ENCODE peak calls at places on chromosomes 2 and 18, in six cellular contexts. N, S, D, V, K and G are unnamed samples.

GRCh38 chr18:35861367-35862114 is 110.9 kb upstream of the RMP24 start:
- DNase-seq in N (no peak), S (no peak), D (no peak), V (no peak), K (no peak), G (no peak)

GRCh38 chr18:37435996-37436395 is 129.6 kb downstream of the CELF4 start:
- DNase-seq in N (no peak), S (no peak), D (no peak), V (no peak), K (no peak), G (peak)

GRCh38 chr2:154427453-154427852 is 271.0 kb upstream of the KCNJ3 start:
- DNase-seq in N (no peak), S (no peak), D (no peak), V (no peak), K (no peak), G (no peak)

GRCh38 chr2:11777066-11777782 is 30.8 kb downstream of the LPIN1 start:
- DNase-seq in N (no peak), S (no peak), D (no peak), V (no peak), K (peak), G (no peak)

GRCh38 chr2:54728669-54729120 is 5.2 kb downstream of the EML6 start:
- DNase-seq in N (no peak), S (peak), D (peak), V (no peak), K (peak), G (peak)

GRCh38 chr2:86143926-86144685 is 38.1 kb downstream of the PTCD3 start:
- DNase-seq in N (no peak), S (no peak), D (no peak), V (no peak), K (no peak), G (no peak)

GRCh38 chr2:234881413-234882241 is 70.2 kb upstream of the SH3BP4 start:
- DNase-seq in N (peak), S (peak), D (peak), V (peak), K (peak), G (peak)

GRCh38 chr2:12455626-12456025 is 261.1 kb upstream of the TRIB2 start:
- DNase-seq in N (no peak), S (no peak), D (no peak), V (no peak), K (no peak), G (peak)

GRCh38 chr2:28869494-28870145 is 489 bp downstream of the TRMT61B start:
- DNase-seq in N (peak), S (no peak), D (no peak), V (peak), K (peak), G (peak)

GRCh38 chr2:19886261-19886660 is 15.5 kb downstream of the TTC32 start:
- DNase-seq in N (no peak), S (no peak), D (no peak), V (no peak), K (no peak), G (peak)

GRCh38 chr2:17539993-17540812 is at the start of gene VSNL1:
- DNase-seq in N (peak), S (peak), D (no peak), V (peak), K (peak), G (peak)

GRCh38 chr2:216348909-216349308 is 23.4 kb downstream of the MARCHF4 start:
- DNase-seq in N (no peak), S (no peak), D (peak), V (no peak), K (no peak), G (peak)

GRCh38 chr2:54665436-54665856 is 58.0 kb upstream of the EML6 start:
- DNase-seq in N (peak), S (peak), D (peak), V (peak), K (peak), G (peak)

GRCh38 chr2:169141713-169142352 is 72.5 kb downstream of the DHRS9 start:
- DNase-seq in N (peak), S (peak), D (peak), V (peak), K (peak), G (peak)

GRCh38 chr2:88253375-88253774 is 83.2 kb downstream of the THNSL2 start:
- DNase-seq in N (no peak), S (no peak), D (no peak), V (no peak), K (no peak), G (no peak)

GRCh38 chr2:142280846-142281245 is 150.0 kb upstream of the LRP1B start:
- DNase-seq in N (peak), S (no peak), D (no peak), V (peak), K (no peak), G (no peak)

GRCh38 chr2:236659758-236660150 is 90.1 kb downstream of the ACKR3 start:
- DNase-seq in N (no peak), S (no peak), D (peak), V (no peak), K (peak), G (peak)

GRCh38 chr2:38748857-38749804 is 2.0 kb downstream of the SRSF7 start:
- DNase-seq in N (no peak), S (no peak), D (no peak), V (no peak), K (no peak), G (peak)

GRCh38 chr2:71811726-71812125 is 335.9 kb downstream of the CYP26B1 start:
- DNase-seq in N (no peak), S (no peak), D (no peak), V (no peak), K (no peak), G (no peak)

GRCh38 chr2:132715554-132715953 is 45.5 kb upstream of the LYPD1 start:
- DNase-seq in N (no peak), S (no peak), D (no peak), V (no peak), K (no peak), G (no peak)

GRCh38 chr2:235274010-235274409 is 219.8 kb upstream of the AGAP1 start:
- DNase-seq in N (no peak), S (no peak), D (no peak), V (no peak), K (no peak), G (no peak)

GRCh38 chr2:12338946-12339697 is 377.6 kb upstream of the TRIB2 start:
- DNase-seq in N (no peak), S (no peak), D (no peak), V (no peak), K (no peak), G (no peak)

GRCh38 chr2:196444442-196444841 is 195.1 kb upstream of the CCDC150 start:
- DNase-seq in N (no peak), S (no peak), D (no peak), V (no peak), K (no peak), G (no peak)

GRCh38 chr2:17643031-17643615 is 102.6 kb downstream of the VSNL1 start:
- DNase-seq in N (no peak), S (peak), D (peak), V (no peak), K (peak), G (peak)

GRCh38 chr2:128318776-128319456 is at the start of gene HS6ST1:
- DNase-seq in N (peak), S (peak), D (peak), V (peak), K (peak), G (peak)

GRCh38 chr2:182951948-182952663 is 85.7 kb upstream of the FRZB start:
- DNase-seq in N (no peak), S (no peak), D (no peak), V (no peak), K (no peak), G (no peak)

GRCh38 chr18:51083398-51083797 is 53.4 kb downstream of the SMAD4 start:
- DNase-seq in N (no peak), S (no peak), D (no peak), V (no peak), K (no peak), G (no peak)

GRCh38 chr18:51078026-51078425 is 48.0 kb downstream of the SMAD4 start:
- DNase-seq in N (no peak), S (no peak), D (no peak), V (no peak), K (no peak), G (no peak)

GRCh38 chr18:51088410-51088809 is 58.4 kb downstream of the SMAD4 start:
- DNase-seq in N (no peak), S (no peak), D (no peak), V (no peak), K (no peak), G (no peak)

GRCh38 chr18:51077217-51077616 is 47.2 kb downstream of the SMAD4 start:
- DNase-seq in N (no peak), S (no peak), D (no peak), V (no peak), K (no peak), G (peak)

DNA sequence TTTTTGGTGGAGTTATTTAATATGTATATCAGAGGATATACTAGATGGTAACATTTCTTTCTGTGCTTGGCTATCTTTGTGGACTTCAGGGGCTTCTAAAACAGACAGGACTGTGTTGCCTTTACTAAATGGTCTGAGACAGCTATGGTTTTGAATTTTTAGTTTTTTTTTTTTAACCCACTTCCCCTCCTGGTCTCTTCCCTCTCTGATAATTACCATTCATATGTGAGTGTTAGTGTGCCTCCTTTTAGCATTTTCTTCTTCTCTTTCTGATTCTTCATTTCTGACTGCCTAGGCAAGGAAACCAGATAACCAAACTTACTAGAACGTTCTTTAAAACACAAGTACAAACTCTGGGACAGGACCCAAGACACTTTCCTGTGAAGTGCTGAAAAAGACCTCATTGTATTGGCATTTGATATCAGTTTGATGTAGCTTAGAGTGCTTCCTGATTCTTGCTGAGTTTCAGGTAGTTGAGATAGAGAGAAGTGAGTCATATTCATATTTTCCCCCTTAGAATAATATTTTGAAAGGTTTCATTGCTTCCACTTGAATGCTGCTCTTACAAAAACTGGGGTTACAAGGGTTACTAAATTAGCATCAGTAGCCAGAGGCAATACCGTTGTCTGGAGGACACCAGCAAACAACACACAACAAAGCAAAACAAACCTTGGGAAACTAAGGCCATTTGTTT is 52.7 kb downstream of the SMAD4 start:
- DNase-seq in N (no peak), S (peak), D (no peak), V (no peak), K (no peak), G (no peak)
- TF ChIP-seq EZH2phosphoT487 in N (no peak), S (no peak), D (no peak), V (no peak), K (no peak), G (no peak)

DNA sequence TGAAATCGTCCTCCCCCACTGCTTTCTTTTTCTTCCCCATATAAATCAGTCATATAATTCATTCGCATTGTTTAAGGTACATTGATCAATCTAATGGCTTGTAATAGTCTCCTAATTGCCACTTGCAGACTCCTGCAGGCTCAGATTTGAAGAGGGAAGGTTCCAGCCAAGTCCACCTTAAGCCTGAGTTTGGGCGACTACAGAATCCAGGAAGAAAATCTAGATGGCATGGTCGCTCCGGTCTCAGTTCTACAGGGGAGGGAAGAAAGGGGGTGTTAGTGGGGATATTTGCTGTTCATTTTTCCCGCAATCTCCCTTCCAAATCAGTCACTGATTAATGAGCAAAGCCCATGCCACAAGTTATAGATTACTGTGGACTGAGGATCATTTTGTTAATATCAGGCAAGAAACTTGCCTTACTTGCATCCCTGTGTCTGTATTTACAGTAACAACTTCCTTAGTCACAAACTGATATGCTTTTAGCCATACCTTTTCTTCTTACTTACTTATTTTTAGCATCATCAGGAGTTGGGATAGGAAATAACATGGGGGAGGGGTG is 5.5 kb upstream of the SP9 start:
- DNase-seq in N (no peak), S (no peak), D (no peak), V (no peak), K (no peak), G (no peak)
- TF ChIP-seq EZH2 in N (peak), S (no peak), D (no peak), V (peak), K (peak), G (peak)

DNA sequence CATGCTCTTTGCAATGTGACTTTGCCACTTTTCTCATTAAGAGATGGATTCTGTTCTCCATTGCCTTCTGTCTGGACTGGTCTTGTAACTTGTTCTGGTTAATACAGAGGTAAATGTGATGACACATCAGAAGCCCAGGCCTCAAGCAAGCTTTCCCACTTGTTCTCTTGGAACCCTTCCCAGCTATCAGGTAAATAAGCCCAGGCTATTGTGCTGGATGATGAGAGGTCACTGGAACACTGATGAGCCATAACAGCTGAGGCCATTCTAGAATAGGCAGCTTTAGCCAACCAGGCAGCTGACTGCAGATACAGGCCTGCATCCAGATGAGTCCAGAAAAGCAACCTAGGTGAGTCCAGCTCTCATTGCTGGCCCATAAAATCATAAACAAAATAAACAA is 1007.0 kb upstream of the ACVR2A start:
- DNase-seq in N (no peak), S (no peak), D (peak), V (no peak), K (no peak), G (no peak)
- TF ChIP-seq EZH2phosphoT487 in N (no peak), S (no peak), D (no peak), V (no peak), K (no peak), G (no peak)

DNA sequence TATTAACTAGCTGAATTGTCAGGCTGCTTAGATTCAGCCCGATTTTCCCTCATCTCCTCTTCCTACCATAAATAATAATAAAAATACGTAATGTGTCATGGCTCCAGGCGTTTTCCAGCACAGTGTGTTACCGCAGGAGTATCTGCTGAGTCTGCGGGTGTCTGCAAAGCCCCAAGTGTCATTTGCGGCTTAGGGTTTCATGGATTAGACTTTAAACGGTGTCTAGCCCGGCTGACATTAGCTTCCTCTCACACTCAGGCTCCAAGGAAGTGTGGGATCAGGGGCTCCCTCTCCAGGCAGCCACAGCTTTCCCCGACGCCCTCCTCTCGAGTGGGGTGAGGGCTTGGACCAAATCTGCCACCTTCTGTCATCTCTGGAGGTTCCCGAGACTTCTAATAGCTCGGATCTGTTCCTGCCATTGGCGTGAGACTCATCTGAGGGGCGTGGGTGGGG is 14.1 kb upstream of the HOXD1 start:
- DNase-seq in N (peak), S (no peak), D (no peak), V (no peak), K (no peak), G (no peak)
- TF ChIP-seq EZH2 in N (no peak), S (no peak), D (no peak), V (peak), K (no peak), G (no peak)

GRCh38 chr18:63237911-63238710 is 81.5 kb downstream of the BCL2 start:
- DNase-seq in N (peak), S (peak), D (peak), V (peak), K (peak), G (peak)
- TF ChIP-seq EZH2phosphoT487 in N (no peak), S (no peak), D (no peak), V (no peak), K (no peak), G (peak)

GRCh38 chr2:218855305-218856167 is 4.1 kb upstream of the WNT6 start:
- DNase-seq in N (peak), S (no peak), D (no peak), V (no peak), K (no peak), G (no peak)
- TF ChIP-seq EZH2 in N (peak), S (no peak), D (no peak), V (peak), K (no peak), G (no peak)